ENCODE peak calls at places on chromosomes 11 and 22, in ten cellular contexts. Z is stimulated activated CD8-positive, alpha-beta memory T cell treated with anti-CD3 and anti-CD28 coated beads, Interleukin-15, amount 100 ng/mL, for 4 hours; E is GDM1; V is Karpas-422; M is astrocyte of the spinal cord; X is GM03348; L is fibroblast of the conjunctiva; S is stimulated activated naive B cell treated with anti-CD40 and anti-IgM and Interleukin-4, amounts not matched to agents 10 μg/mL and 1 μg/mL and 100 μg/mL, for 72 hours; B is T1000; U is CD8-positive, alpha-beta memory T cell. D is an unnamed sample.

GRCh38 chr11:64441127-64441526 is 82.2 kb downstream of the RPS6KA4 start:
- DNase-seq in U (no peak), E (no peak), X (no peak), Z (no peak), B (no peak), S (no peak), L (no peak), V (no peak), M (no peak), D (no peak)

GRCh38 chr11:42422094-42422493 is 889.7 kb upstream of the API5 start:
- DNase-seq in S (no peak), V (no peak), M (no peak), L (no peak), B (no peak), U (no peak), E (no peak), X (peak), Z (no peak), D (no peak)

GRCh38 chr11:102269927-102270326 is 47.4 kb upstream of the BIRC3 start:
- DNase-seq in L (no peak), B (no peak), S (no peak), V (no peak), Z (no peak), X (peak), U (no peak), M (peak), E (no peak), D (peak)

GRCh38 chr11:36309779-36310178 is 13.7 kb downstream of the PRR5L start:
- DNase-seq in B (no peak), S (no peak), V (no peak), M (no peak), U (no peak), L (no peak), X (no peak), Z (no peak), E (no peak), D (no peak)

GRCh38 chr11:19953342-19953741 is 206.9 kb downstream of the DBX1 start:
- DNase-seq in U (no peak), X (peak), M (peak), Z (no peak), E (no peak), V (no peak), S (no peak), L (no peak), B (peak), D (no peak)

GRCh38 chr22:37982151-37982838 is 2.1 kb downstream of the SOX10 start:
- DNase-seq in X (no peak), Z (no peak), L (no peak), B (no peak), M (no peak), U (no peak), E (no peak), V (no peak), S (no peak), D (no peak)

GRCh38 chr11:41978951-41979350 is 519.5 kb upstream of the LRRC4C start:
- DNase-seq in U (no peak), B (no peak), X (no peak), Z (no peak), M (no peak), L (no peak), V (no peak), E (no peak), S (no peak), D (no peak)

GRCh38 chr11:3058753-3059664 is 1.8 kb upstream of the CARS1 start:
- DNase-seq in Z (no peak), U (no peak), X (peak), B (peak), E (no peak), S (no peak), M (peak), L (peak), V (no peak), D (peak)

GRCh38 chr11:2944953-2945756 is 15.9 kb upstream of the PHLDA2 start:
- DNase-seq in Z (no peak), V (no peak), S (no peak), M (peak), E (no peak), L (peak), X (peak), U (no peak), B (no peak), D (no peak)

GRCh38 chr11:121482231-121483129 is 29.7 kb upstream of the SORL1-AS1 start:
- DNase-seq in Z (peak), S (peak), L (no peak), M (no peak), B (no peak), U (peak), X (peak), E (peak), V (no peak), D (no peak)

GRCh38 chr11:113481672-113482071 is 6.5 kb upstream of the DRD2 start:
- DNase-seq in V (no peak), M (no peak), L (no peak), U (no peak), B (no peak), S (no peak), Z (no peak), X (no peak), E (no peak), D (no peak)

GRCh38 chr22:38751066-38751421 is 4.8 kb downstream of the SUN2 start:
- DNase-seq in X (no peak), B (no peak), E (no peak), V (no peak), S (no peak), L (no peak), M (no peak), Z (no peak), U (no peak), D (no peak)

GRCh38 chr11:24842308-24842707 is 345.5 kb downstream of the LUZP2 start:
- DNase-seq in S (no peak), Z (no peak), X (no peak), E (no peak), U (no peak), L (no peak), V (no peak), M (no peak), B (no peak), D (no peak)

GRCh38 chr11:72079776-72080325 is 491 bp downstream of the NUMA1 start:
- DNase-seq in U (peak), X (peak), V (no peak), M (no peak), E (no peak), B (no peak), S (no peak), Z (no peak), L (no peak), D (no peak)